ENCODE peak calls at places on chromosomes 16 and 17, in seven cellular contexts. One of them, this sample, is unnamed.

GRCh38 chr17:13078591-13078990 is 60.8 kb upstream of the ELAC2 start:
- DNase-seq in hepatocyte: no peak
- DNase-seq in transverse colon: no peak
- DNase-seq in OCI-LY7: no peak
- DNase-seq in dorsolateral prefrontal cortex: no peak
- DNase-seq in Panc1: no peak
- DNase-seq in cardiac muscle cell: no peak
- DNase-seq in this sample: no peak

GRCh38 chr16:22035094-22035675 is 27.3 kb downstream of the MOSMO start:
- DNase-seq in hepatocyte: no peak
- DNase-seq in transverse colon: no peak
- DNase-seq in OCI-LY7: no peak
- DNase-seq in dorsolateral prefrontal cortex: no peak
- DNase-seq in Panc1: no peak
- DNase-seq in cardiac muscle cell: peak
- DNase-seq in this sample: no peak

GRCh38 chr17:64017381-64017980 is 3.0 kb downstream of the ICAM2 start:
- DNase-seq in hepatocyte: no peak
- DNase-seq in transverse colon: no peak
- DNase-seq in OCI-LY7: no peak
- DNase-seq in dorsolateral prefrontal cortex: no peak
- DNase-seq in Panc1: no peak
- DNase-seq in cardiac muscle cell: no peak
- DNase-seq in this sample: no peak

GRCh38 chr17:68512967-68513474 is 791 bp downstream of the PRKAR1A start:
- DNase-seq in hepatocyte: peak
- DNase-seq in transverse colon: peak
- DNase-seq in OCI-LY7: peak
- DNase-seq in dorsolateral prefrontal cortex: no peak
- DNase-seq in Panc1: no peak
- DNase-seq in cardiac muscle cell: peak
- DNase-seq in this sample: no peak

GRCh38 chr17:68318103-68318991 is 27.1 kb downstream of the ARSG start:
- DNase-seq in hepatocyte: peak
- DNase-seq in transverse colon: no peak
- DNase-seq in OCI-LY7: no peak
- DNase-seq in dorsolateral prefrontal cortex: no peak
- DNase-seq in Panc1: peak
- DNase-seq in cardiac muscle cell: peak
- DNase-seq in this sample: no peak

GRCh38 chr17:36768355-36768754 is 167.0 kb downstream of the MRM1 start:
- DNase-seq in hepatocyte: no peak
- DNase-seq in transverse colon: no peak
- DNase-seq in OCI-LY7: no peak
- DNase-seq in dorsolateral prefrontal cortex: no peak
- DNase-seq in Panc1: no peak
- DNase-seq in cardiac muscle cell: no peak
- DNase-seq in this sample: no peak

GRCh38 chr16:54199486-54200160 is 87.0 kb downstream of the IRX3 start:
- DNase-seq in hepatocyte: peak
- DNase-seq in transverse colon: no peak
- DNase-seq in OCI-LY7: no peak
- DNase-seq in dorsolateral prefrontal cortex: no peak
- DNase-seq in Panc1: no peak
- DNase-seq in cardiac muscle cell: peak
- DNase-seq in this sample: no peak

GRCh38 chr17:65020284-65020683 is 36.3 kb downstream of the GNA13 start:
- DNase-seq in hepatocyte: peak
- DNase-seq in transverse colon: no peak
- DNase-seq in OCI-LY7: no peak
- DNase-seq in dorsolateral prefrontal cortex: no peak
- DNase-seq in Panc1: no peak
- DNase-seq in cardiac muscle cell: peak
- DNase-seq in this sample: no peak

GRCh38 chr16:55622930-55623561 is 32.7 kb upstream of the SLC6A2 start:
- DNase-seq in hepatocyte: peak
- DNase-seq in transverse colon: no peak
- DNase-seq in OCI-LY7: peak
- DNase-seq in dorsolateral prefrontal cortex: no peak
- DNase-seq in Panc1: peak
- DNase-seq in cardiac muscle cell: no peak
- DNase-seq in this sample: no peak

GRCh38 chr17:31310877-31311276 is 3.0 kb downstream of the EVI2B start:
- DNase-seq in hepatocyte: no peak
- DNase-seq in transverse colon: peak
- DNase-seq in OCI-LY7: peak
- DNase-seq in dorsolateral prefrontal cortex: no peak
- DNase-seq in Panc1: no peak
- DNase-seq in cardiac muscle cell: no peak
- DNase-seq in this sample: peak

GRCh38 chr17:31308372-31308905 is 5.4 kb downstream of the EVI2B start:
- DNase-seq in hepatocyte: no peak
- DNase-seq in transverse colon: no peak
- DNase-seq in OCI-LY7: no peak
- DNase-seq in dorsolateral prefrontal cortex: no peak
- DNase-seq in Panc1: no peak
- DNase-seq in cardiac muscle cell: no peak
- DNase-seq in this sample: no peak

GRCh38 chr17:31308935-31309334 is 4.9 kb downstream of the EVI2B start:
- DNase-seq in hepatocyte: no peak
- DNase-seq in transverse colon: no peak
- DNase-seq in OCI-LY7: no peak
- DNase-seq in dorsolateral prefrontal cortex: no peak
- DNase-seq in Panc1: no peak
- DNase-seq in cardiac muscle cell: no peak
- DNase-seq in this sample: no peak

GRCh38 chr17:31310260-31310659 is 3.6 kb downstream of the EVI2B start:
- DNase-seq in hepatocyte: no peak
- DNase-seq in transverse colon: no peak
- DNase-seq in OCI-LY7: peak
- DNase-seq in dorsolateral prefrontal cortex: no peak
- DNase-seq in Panc1: no peak
- DNase-seq in cardiac muscle cell: no peak
- DNase-seq in this sample: no peak

DNA sequence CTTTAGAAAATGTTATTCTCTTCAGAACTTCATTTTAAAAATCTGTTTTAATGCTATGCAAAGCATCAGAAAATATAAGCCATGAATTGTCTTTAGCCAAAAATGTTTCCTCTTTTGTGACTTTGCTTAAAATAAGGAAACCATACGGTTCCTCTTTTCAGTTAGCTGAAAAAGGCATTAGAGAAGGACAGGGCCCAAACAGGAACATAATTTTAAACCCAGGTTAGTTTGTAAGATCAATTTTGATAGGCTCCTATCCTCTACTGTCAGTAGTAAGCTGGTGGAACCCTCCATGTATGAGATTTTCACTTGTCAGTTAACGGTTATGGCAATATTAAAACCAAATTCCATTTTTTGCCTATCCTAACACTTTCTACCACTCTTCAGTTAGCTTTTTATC is 4.3 kb downstream of the EVI2B start:
- DNase-seq in hepatocyte: no peak
- DNase-seq in transverse colon: no peak
- DNase-seq in OCI-LY7: peak
- DNase-seq in dorsolateral prefrontal cortex: no peak
- DNase-seq in Panc1: no peak
- DNase-seq in cardiac muscle cell: no peak
- DNase-seq in this sample: peak
- H3K4me3 ChIP-seq in hepatocyte: no peak
- H3K4me3 ChIP-seq in transverse colon: no peak
- H3K4me3 ChIP-seq in OCI-LY7: peak
- H3K4me3 ChIP-seq in dorsolateral prefrontal cortex: no peak
- H3K4me3 ChIP-seq in Panc1: no peak
- H3K4me3 ChIP-seq in cardiac muscle cell: no peak
- H3K4me3 ChIP-seq in this sample: peak

GRCh38 chr17:58272367-58273280 is 8.1 kb downstream of the MPO start:
- DNase-seq in hepatocyte: no peak
- DNase-seq in transverse colon: no peak
- DNase-seq in OCI-LY7: no peak
- DNase-seq in dorsolateral prefrontal cortex: no peak
- DNase-seq in Panc1: no peak
- DNase-seq in cardiac muscle cell: no peak
- DNase-seq in this sample: no peak

GRCh38 chr17:58269557-58270291 is 11.0 kb downstream of the MPO start:
- DNase-seq in hepatocyte: no peak
- DNase-seq in transverse colon: no peak
- DNase-seq in OCI-LY7: no peak
- DNase-seq in dorsolateral prefrontal cortex: no peak
- DNase-seq in Panc1: no peak
- DNase-seq in cardiac muscle cell: no peak
- DNase-seq in this sample: no peak

GRCh38 chr17:58268774-58269556 is 11.8 kb downstream of the MPO start:
- DNase-seq in hepatocyte: no peak
- DNase-seq in transverse colon: no peak
- DNase-seq in OCI-LY7: no peak
- DNase-seq in dorsolateral prefrontal cortex: no peak
- DNase-seq in Panc1: no peak
- DNase-seq in cardiac muscle cell: no peak
- DNase-seq in this sample: no peak

GRCh38 chr17:58271532-58271931 is 9.2 kb downstream of the MPO start:
- DNase-seq in hepatocyte: no peak
- DNase-seq in transverse colon: no peak
- DNase-seq in OCI-LY7: no peak
- DNase-seq in dorsolateral prefrontal cortex: no peak
- DNase-seq in Panc1: no peak
- DNase-seq in cardiac muscle cell: no peak
- DNase-seq in this sample: no peak

DNA sequence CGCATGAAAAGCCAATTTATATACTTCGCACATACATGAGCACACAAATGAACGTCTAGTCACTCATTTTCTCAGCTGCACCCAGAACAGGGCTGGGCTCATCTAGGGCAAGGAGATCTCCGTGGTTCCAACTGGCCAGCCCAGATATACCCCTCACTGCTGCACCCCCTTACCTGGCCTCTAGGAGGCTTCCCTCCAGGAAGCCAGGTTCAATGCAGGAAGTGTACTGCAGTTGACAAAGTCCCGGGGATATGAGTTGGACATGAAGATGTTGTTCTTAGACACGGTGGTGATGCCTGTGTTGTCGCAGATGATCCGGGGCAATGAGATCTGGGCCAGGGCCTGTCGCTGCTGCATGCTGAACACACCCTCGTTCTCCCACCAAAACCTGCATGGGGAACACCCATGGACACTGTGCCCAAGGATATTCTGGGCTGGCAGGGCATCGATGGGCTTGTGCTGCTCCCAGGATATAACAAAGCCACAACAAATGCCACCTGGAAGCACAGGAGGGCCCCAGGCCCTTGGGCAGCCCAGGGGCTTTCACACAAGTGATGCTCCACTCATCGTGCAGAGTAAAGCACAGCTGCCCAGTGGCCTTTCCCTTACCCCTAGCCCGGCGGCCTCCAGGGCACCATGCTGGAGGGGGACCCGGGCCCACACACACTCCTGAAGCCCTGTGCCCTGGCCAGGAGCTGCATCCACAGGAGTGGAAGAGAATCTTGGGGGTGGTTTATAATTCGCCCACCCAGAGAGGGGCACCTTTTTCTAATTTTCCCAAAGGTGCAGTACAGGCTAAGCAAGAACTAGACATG is 10.1 kb downstream of the MPO start:
- DNase-seq in hepatocyte: no peak
- DNase-seq in transverse colon: no peak
- DNase-seq in OCI-LY7: peak
- DNase-seq in dorsolateral prefrontal cortex: no peak
- DNase-seq in Panc1: no peak
- DNase-seq in cardiac muscle cell: no peak
- DNase-seq in this sample: no peak
- TF ChIP-seq CTCF in hepatocyte: no peak
- TF ChIP-seq CTCF in transverse colon: no peak
- TF ChIP-seq CTCF in OCI-LY7: peak
- TF ChIP-seq CTCF in dorsolateral prefrontal cortex: no peak
- TF ChIP-seq CTCF in Panc1: no peak
- TF ChIP-seq CTCF in cardiac muscle cell: peak
- TF ChIP-seq CTCF in this sample: peak

DNA sequence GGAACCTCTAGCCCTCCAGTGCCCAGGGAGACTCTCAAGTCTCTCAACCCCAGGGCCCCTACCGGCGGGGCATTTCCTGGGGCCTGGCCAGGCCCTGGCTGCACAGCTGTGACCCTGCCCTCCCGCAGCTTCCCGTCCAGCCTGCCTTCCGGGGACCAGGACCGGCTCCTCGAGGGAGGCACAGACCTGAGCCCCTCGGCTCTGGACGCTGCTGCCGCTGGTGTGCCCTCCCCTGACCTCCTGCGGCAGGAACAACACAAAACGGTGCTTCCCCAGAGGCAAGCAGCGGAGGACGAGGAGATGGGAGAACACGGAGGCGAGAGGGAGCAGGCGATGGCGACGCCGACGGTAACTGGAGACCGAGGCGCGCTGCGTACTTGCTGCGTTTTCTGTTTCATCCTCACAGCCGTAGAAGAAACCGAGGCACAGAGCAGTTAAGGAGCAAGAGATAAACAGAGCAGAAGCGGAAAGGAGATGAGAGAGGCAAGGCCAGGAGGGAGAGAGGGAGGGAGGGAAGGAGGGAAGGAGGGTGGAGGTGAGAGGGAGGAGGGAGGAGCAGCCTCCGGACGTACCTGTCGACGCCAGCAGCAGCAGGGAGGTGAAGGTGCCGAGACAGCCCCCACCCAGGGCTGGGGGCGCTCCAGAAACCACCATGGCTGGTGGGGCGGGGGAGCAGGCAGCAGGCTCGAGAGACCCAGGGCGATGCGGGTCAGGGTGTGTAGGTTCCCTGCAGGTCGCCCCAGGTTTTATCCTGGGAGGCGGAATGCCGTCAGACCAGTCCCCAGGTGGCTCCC is at the start of gene PRSS22:
- DNase-seq in hepatocyte: peak
- DNase-seq in transverse colon: peak
- DNase-seq in OCI-LY7: no peak
- DNase-seq in dorsolateral prefrontal cortex: no peak
- DNase-seq in Panc1: no peak
- DNase-seq in cardiac muscle cell: no peak
- DNase-seq in this sample: no peak
- H3K4me3 ChIP-seq in hepatocyte: peak
- H3K4me3 ChIP-seq in transverse colon: peak
- H3K4me3 ChIP-seq in OCI-LY7: no peak
- H3K4me3 ChIP-seq in dorsolateral prefrontal cortex: no peak
- H3K4me3 ChIP-seq in Panc1: peak
- H3K4me3 ChIP-seq in cardiac muscle cell: no peak
- H3K4me3 ChIP-seq in this sample: no peak

DNA sequence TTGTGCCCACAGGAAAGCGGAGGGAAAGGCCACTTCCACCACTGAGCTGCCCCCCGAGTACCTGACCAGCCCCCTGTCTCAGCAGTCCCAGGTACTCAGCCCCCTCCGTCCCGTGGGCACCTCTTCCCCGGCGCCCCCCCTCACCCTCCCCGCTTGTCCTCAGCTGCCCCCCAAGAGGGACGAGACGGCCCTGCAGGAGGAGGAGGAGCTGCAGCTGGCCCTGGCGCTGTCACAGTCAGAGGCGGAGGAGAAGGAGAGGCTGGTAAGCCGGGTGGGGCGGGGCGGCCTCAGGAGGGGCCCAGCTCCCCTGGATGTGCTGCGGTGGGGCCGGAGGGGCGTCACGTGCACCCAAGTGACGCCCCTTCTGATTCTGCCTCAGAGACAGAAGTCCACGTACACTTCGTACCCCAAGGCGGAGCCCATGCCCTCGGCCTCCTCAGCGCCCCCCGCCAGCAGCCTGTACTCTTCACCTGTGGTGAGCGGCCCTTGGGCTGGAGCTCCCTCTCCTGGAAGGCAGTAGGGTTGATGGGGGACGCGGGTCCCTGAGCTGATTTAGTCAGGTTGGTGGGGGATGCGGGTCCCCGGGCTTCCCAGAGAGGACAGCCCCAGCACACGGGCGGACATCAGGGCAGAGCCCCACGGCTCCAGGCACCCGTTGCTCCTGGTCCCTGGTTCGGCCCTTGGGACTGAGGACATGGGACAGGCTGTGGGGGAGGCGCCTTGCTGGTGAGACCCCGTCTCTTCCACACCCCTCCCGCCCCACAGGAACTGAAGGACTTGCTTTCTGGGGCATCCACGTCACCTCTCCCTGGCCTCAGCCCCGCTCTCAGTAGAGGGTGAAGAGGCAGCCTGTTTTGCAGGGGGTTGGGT is 9.4 kb upstream of the MRPL12 start:
- DNase-seq in hepatocyte: no peak
- DNase-seq in transverse colon: no peak
- DNase-seq in OCI-LY7: no peak
- DNase-seq in dorsolateral prefrontal cortex: no peak
- DNase-seq in Panc1: no peak
- DNase-seq in cardiac muscle cell: no peak
- DNase-seq in this sample: no peak
- TF ChIP-seq CTCF in hepatocyte: no peak
- TF ChIP-seq CTCF in transverse colon: no peak
- TF ChIP-seq CTCF in OCI-LY7: peak
- TF ChIP-seq CTCF in dorsolateral prefrontal cortex: no peak
- TF ChIP-seq CTCF in Panc1: no peak
- TF ChIP-seq CTCF in cardiac muscle cell: no peak
- TF ChIP-seq CTCF in this sample: no peak

This sample was measured in GM12864.